ENCODE peak calls at places on chromosome 21, in six cellular contexts. U, M, W, S, H and J are unnamed samples.

GRCh38 chr21:29114765-29115164 is 15.7 kb upstream of the MAP3K7CL start:
- DNase-seq in U (no peak), M (no peak), W (no peak), S (no peak), H (no peak), J (no peak)

GRCh38 chr21:46052703-46053651 is 44.9 kb upstream of the COL6A2 start:
- DNase-seq in U (no peak), M (no peak), W (no peak), S (no peak), H (no peak), J (no peak)

GRCh38 chr21:31593161-31593560 is 66.3 kb upstream of the SOD1 start:
- DNase-seq in U (no peak), M (no peak), W (no peak), S (no peak), H (no peak), J (no peak)

GRCh38 chr21:28959367-28960099 is 33.1 kb downstream of the LTN1 start:
- DNase-seq in U (no peak), M (no peak), W (no peak), S (no peak), H (no peak), J (no peak)

GRCh38 chr21:45496968-45497845 is 45.0 kb downstream of the SLC19A1 start:
- DNase-seq in U (no peak), M (no peak), W (no peak), S (peak; percentile 11), H (peak; percentile 72), J (peak; percentile 30)

GRCh38 chr21:45837936-45838335 is 143.6 kb upstream of the COL6A1 start:
- DNase-seq in U (no peak), M (no peak), W (no peak), S (no peak), H (peak; percentile 9), J (no peak)

GRCh38 chr21:14096577-14096976 is 114.2 kb downstream of the LIPI start:
- DNase-seq in U (no peak), M (no peak), W (no peak), S (no peak), H (no peak), J (no peak)

GRCh38 chr21:45460011-45460565 is 55.1 kb downstream of the COL18A1 start:
- DNase-seq in U (no peak), M (no peak), W (no peak), S (no peak), H (peak; percentile 73), J (no peak)

GRCh38 chr21:36992671-36993070 is 13.8 kb upstream of the RIPPLY3 start:
- DNase-seq in U (no peak), M (no peak), W (no peak), S (no peak), H (no peak), J (no peak)

GRCh38 chr21:42652527-42653491 is 612 bp upstream of the PDE9A start:
- DNase-seq in U (no peak), M (peak; percentile 69), W (no peak), S (peak; percentile 66), H (peak; percentile 83), J (peak; percentile 78)

GRCh38 chr21:42234464-42235241 is 15.7 kb downstream of the ABCG1 start:
- DNase-seq in U (peak; percentile 87), M (peak; percentile 79), W (peak; percentile 78), S (peak; percentile 74), H (peak; percentile 88), J (peak; percentile 95)

GRCh38 chr21:42207426-42207825 is 11.5 kb upstream of the ABCG1 start:
- DNase-seq in U (no peak), M (no peak), W (no peak), S (no peak), H (no peak), J (no peak)

GRCh38 chr21:44275041-44275440 is 10.6 kb upstream of the AIRE start:
- DNase-seq in U (no peak), M (no peak), W (no peak), S (no peak), H (no peak), J (peak; percentile 29)

GRCh38 chr21:44271558-44271957 is 9.9 kb upstream of the DNMT3L start:
- DNase-seq in U (no peak), M (no peak), W (no peak), S (no peak), H (no peak), J (peak; percentile 34)

GRCh38 chr21:44267655-44268142 is 6.0 kb upstream of the DNMT3L start:
- DNase-seq in U (peak; percentile 58), M (no peak), W (no peak), S (no peak), H (no peak), J (peak; percentile 54)

GRCh38 chr21:44273046-44273445 is 11.3 kb upstream of the DNMT3L start:
- DNase-seq in U (no peak), M (no peak), W (no peak), S (no peak), H (no peak), J (peak; percentile 67)

DNA sequence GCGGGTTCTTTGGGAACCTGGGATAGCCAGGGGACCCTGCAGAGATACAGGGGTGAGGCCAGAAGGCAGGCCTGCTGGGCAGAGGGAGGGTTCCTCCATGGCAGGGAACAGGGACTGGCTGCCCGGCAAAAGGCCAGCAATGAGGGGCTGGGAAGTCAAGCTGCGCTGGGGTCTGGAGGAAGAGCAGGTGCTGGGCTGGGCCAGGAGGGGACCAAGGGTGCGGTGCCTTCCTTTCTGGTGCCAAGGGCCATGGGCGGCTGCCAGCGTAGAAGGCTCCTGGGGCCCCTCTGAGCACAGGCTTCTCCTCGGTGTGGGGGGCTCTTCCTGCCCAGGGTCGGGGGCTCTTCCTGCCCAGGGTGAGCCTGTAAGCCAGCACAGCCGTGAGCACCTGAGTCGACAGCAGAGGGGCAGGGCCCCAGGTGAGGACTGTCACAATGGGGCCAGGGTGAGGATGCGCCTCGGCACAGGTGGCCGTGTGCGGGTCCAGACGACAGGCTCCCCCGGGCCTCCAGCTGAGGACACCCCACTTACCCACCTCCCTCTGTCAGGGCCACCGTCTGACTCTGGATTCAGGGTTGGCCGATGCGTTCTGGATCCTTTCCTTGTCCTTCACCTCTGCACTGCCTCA is 10.6 kb upstream of the DNMT3L start:
- DNase-seq in U (no peak), M (no peak), W (no peak), S (no peak), H (no peak), J (peak; percentile 61)
- H3K4me1 ChIP-seq in U (peaks cover 6% of the 10 kb centered on the region), M (no peaks in the 10 kb centered on the region), W (no peaks in the 10 kb centered on the region), S (no peaks in the 10 kb centered on the region), H (no peaks in the 10 kb centered on the region), J (no peaks in the 10 kb centered on the region)

DNA sequence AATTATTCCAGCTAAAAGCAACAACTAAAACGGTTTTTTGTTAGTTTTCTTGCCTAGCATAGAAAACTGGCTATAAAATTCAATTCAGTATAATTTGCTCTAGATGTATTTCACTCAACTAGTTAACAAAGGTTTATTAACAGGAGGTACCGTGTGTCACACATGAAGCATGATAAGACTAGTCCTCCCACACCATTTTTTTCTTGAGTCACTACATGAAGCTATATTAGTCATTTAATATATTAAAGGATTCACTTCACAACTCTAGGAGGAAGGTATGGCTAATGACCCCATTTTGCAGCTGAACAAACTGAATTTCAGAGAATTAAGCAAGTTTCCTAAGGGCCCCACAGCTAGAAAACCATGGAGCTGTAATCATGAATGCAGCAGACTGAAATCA is 307.8 kb upstream of the USP25 start:
- DNase-seq in U (no peak), M (no peak), W (no peak), S (no peak), H (no peak), J (no peak)
- H3K4me1 ChIP-seq in U (no peaks in the 10 kb centered on the region), M (peaks cover 24% of the 10 kb centered on the region), W (no peaks in the 10 kb centered on the region), S (no peaks in the 10 kb centered on the region), H (no peaks in the 10 kb centered on the region), J (no peaks in the 10 kb centered on the region)

GRCh38 chr21:33685613-33686197 is 43.4 kb downstream of the ITSN1 start:
- DNase-seq in U (no peak), M (no peak), W (no peak), S (no peak), H (no peak), J (no peak)

GRCh38 chr21:33687634-33688033 is 45.3 kb downstream of the ITSN1 start:
- DNase-seq in U (no peak), M (no peak), W (no peak), S (no peak), H (no peak), J (no peak)

GRCh38 chr21:33688343-33688742 is 46.0 kb downstream of the ITSN1 start:
- DNase-seq in U (no peak), M (no peak), W (no peak), S (no peak), H (no peak), J (no peak)

GRCh38 chr21:33684923-33685560 is 42.7 kb downstream of the ITSN1 start:
- DNase-seq in U (no peak), M (no peak), W (no peak), S (no peak), H (no peak), J (no peak)

DNA sequence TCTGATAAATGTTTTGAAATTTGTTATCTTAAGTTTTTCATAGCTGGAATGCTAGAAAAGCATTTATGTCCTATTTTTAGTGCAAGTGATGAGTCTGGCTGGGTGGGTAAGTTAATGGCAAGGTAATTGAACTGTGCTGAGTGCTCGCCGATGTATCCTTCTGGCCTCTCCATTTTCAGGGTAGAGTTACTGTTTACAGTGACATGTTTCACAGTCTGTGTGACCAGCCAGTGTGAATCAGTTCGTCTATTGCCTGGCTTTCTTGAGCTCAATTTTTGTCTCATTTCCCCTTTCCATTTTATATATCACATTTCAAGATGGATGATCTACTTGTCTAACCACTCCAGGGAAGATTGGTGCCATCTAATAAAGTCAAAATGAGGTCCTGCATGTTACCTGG is 44.1 kb downstream of the ITSN1 start:
- DNase-seq in U (no peak), M (no peak), W (no peak), S (no peak), H (no peak), J (no peak)
- H3K4me1 ChIP-seq in U (no peaks in the 10 kb centered on the region), M (peaks cover 46% of the 10 kb centered on the region), W (no peaks in the 10 kb centered on the region), S (peaks cover 66% of the 10 kb centered on the region), H (peaks cover 3% of the 10 kb centered on the region), J (peaks cover 31% of the 10 kb centered on the region)

GRCh38 chr21:40769231-40769630 is 77.7 kb downstream of the DSCAM start:
- DNase-seq in U (no peak), M (no peak), W (no peak), S (no peak), H (no peak), J (no peak)
- H3K4me1 ChIP-seq in U (no peaks in the 10 kb centered on the region), M (no peaks in the 10 kb centered on the region), W (no peaks in the 10 kb centered on the region), S (no peaks in the 10 kb centered on the region), H (no peaks in the 10 kb centered on the region), J (no peaks in the 10 kb centered on the region)

GRCh38 chr21:33944185-33944763 is 28.7 kb upstream of the ATP5PO start:
- DNase-seq in U (no peak), M (no peak), W (no peak), S (no peak), H (no peak), J (no peak)
- H3K4me1 ChIP-seq in U (peaks cover 21% of the 10 kb centered on the region), M (peaks cover 26% of the 10 kb centered on the region), W (peaks cover 49% of the 10 kb centered on the region), S (peaks cover 36% of the 10 kb centered on the region), H (peaks cover 2% of the 10 kb centered on the region), J (peaks cover 17% of the 10 kb centered on the region)

GRCh38 chr21:38439957-38440356 is 58.3 kb downstream of the ERG start:
- DNase-seq in U (no peak), M (no peak), W (no peak), S (no peak), H (no peak), J (no peak)
- H3K4me1 ChIP-seq in U (no peaks in the 10 kb centered on the region), M (peaks cover 11% of the 10 kb centered on the region), W (no peaks in the 10 kb centered on the region), S (peaks cover 46% of the 10 kb centered on the region), H (peaks cover 2% of the 10 kb centered on the region), J (peaks cover 48% of the 10 kb centered on the region)